ENCODE peak calls at places on chromosome 9, in four cellular contexts. P, U, M and X are unnamed samples.

GRCh38 chr9:97831843-97832636 is 21.0 kb upstream of the FOXE1 start:
- DNase-seq in P (peak), U (no peak), M (no peak), X (no peak)

GRCh38 chr9:11194249-11194648 is 581.4 kb upstream of the PTPRD start:
- DNase-seq in P (no peak), U (no peak), M (no peak), X (no peak)

GRCh38 chr9:13689925-13690324 is 410.4 kb upstream of the MPDZ start:
- DNase-seq in P (peak), U (no peak), M (no peak), X (no peak)

GRCh38 chr9:36194326-36195000 is 3.7 kb downstream of the CLTA start:
- DNase-seq in P (peak), U (no peak), M (peak), X (no peak)

GRCh38 chr9:121851641-121852091 is 200.2 kb downstream of the DAB2IP start:
- DNase-seq in P (no peak), U (no peak), M (no peak), X (no peak)

GRCh38 chr9:138096192-138096845 is 218.7 kb downstream of the CACNA1B start:
- DNase-seq in P (no peak), U (no peak), M (no peak), X (no peak)

GRCh38 chr9:88018101-88018500 is 43.8 kb upstream of the CDK20 start:
- DNase-seq in P (no peak), U (no peak), M (no peak), X (no peak)

GRCh38 chr9:132795511-132796303 is 82.4 kb downstream of the AK8 start:
- DNase-seq in P (no peak), U (no peak), M (no peak), X (no peak)

GRCh38 chr9:89722712-89723111 is 117.9 kb downstream of the GADD45G start:
- DNase-seq in P (no peak), U (no peak), M (no peak), X (no peak)

GRCh38 chr9:93680445-93681315 is 104.3 kb downstream of the PHF2 start:
- DNase-seq in P (no peak), U (peak), M (no peak), X (peak)
- TF ChIP-seq CTCF in P (peak), U (no peak), M (no peak), X (no peak)

DNA sequence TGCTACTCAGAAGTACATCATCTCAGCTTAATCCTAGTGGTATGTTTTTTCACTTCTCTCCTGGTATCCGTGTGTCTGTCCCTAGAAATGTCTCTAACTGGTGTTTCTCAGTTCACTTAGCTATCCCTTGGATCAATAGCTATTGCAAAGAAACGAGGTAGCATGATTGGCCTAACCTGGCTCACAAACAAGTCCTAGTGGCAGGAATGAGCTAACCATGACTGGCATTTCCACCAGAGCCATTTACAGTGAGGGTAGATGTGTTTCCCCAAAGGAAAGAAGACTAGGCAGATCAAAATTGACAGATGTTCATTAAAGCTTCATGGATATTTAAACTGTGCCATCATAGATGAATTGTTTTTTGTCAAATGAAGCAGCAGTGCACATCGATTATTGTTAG is 82.5 kb downstream of the PALM2AKAP2 start:
- DNase-seq in P (no peak), U (no peak), M (no peak), X (no peak)
- TF ChIP-seq CTCF in P (no peak), U (no peak), M (no peak), X (no peak)

DNA sequence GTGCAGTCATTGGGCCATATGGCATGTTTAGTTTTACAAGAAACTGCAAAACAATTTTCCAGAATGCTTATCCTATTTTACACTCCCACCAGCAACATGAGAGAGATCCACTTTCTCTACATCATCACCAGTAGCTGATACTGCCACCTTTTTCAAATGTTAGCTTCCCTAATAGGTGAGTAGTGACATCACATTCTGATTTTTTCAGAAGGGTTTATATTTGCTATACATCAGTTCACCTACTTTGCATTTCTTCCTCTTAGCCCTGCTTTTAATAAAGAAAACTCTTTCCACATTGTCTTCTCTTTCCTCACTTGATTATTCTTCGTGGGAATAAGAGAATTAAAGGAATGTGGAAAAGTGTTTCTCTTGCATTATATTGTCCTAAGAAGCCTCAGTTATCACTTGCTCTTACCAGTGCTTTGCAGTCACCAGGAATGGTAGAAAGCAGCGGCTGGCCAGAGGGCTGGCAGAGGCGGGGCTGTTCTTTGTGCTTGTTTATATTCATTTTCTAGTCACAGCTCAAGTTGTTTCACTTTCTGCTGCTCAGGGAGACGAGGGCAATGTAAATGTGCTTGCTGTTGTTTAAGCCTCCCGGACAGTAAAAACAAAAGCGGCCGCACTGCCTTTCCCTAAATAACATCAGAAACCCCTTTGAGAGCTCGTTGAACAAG is 164.8 kb downstream of the HSD17B3 start:
- DNase-seq in P (peak), U (no peak), M (peak), X (no peak)
- TF ChIP-seq CTCF in P (no peak), U (no peak), M (no peak), X (no peak)

GRCh38 chr9:7591501-7591900 is 208.1 kb downstream of the DMAC1 start:
- DNase-seq in P (no peak), U (no peak), M (no peak), X (no peak)
- TF ChIP-seq CTCF in P (no peak), U (no peak), M (no peak), X (no peak)

GRCh38 chr9:114592356-114592755 is 4.8 kb downstream of the ATP6V1G1 start:
- DNase-seq in P (peak), U (no peak), M (peak), X (no peak)
- TF ChIP-seq CTCF in P (peak), U (no peak), M (peak), X (no peak)

GRCh38 chr9:92140074-92140753 is 25.0 kb upstream of the SPTLC1 start:
- DNase-seq in P (peak), U (peak), M (peak), X (peak)
- TF ChIP-seq CTCF in P (peak), U (peak), M (peak), X (peak)

DNA sequence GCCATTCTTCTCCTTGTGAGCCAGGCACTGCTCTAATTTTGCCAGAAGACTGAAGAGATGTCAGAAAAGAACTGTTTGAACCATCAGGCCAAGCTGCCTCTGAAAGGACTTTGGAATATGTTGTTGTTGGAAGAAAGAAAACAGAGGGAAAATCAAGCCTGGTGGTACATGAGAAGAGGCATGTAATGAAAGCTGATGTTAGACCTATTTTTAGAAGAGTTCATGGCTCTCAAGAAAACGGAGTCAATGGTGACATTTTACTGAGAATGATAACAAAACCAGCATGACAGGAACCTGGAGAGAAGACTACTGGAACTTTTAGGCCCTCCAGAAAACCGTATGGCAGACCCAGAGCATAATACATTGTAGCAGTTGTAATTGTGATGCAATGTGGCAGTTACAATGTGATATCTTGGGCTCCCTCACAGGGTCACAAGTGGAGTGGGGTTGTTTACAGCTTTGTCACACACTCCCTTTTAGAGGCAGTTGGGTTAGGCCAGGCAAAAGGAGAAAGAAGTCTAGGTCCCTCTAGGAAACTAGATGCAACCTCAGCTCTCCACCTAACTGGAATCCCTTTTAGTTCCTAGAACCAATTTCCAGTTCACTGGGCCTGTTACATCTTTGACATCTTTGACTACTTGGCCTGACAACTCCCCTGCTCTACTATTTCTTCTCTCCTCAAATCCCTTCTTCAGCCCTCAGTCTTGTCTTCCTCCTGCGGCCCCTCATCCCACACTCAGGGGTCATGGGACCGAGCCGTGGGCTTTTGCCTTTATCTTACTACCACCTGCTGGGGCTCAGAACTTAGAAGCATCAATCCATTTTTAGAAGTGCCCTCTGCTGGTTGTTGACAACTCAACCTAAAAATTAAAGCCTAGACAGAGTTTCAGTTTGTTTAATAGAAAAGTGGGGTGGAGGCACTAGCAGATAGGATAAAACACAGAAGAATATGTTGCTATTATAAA is 61.2 kb upstream of the JAK2 start:
- DNase-seq in P (peak), U (no peak), M (peak), X (no peak)
- TF ChIP-seq CTCF in P (peak), U (no peak), M (peak), X (no peak)

DNA sequence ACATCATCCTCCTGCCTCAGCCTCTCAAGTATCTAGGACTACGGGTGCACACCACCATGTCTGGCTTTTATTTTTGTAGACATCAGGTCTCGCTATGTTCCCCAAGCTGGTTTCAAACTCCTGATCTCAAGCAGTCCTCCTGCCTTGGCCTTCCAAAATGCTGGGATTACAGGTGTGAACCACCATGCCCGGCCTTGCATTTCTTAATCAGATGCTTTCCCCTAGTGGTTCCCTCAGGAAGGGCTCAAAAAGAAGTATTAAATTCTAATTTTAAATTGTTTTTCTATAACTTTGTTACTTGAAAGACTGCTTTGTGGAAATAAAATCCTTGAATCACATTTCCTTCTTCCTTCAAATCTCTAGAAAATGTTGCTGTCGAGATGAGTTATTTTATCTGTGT is 79.5 kb upstream of the ROR2 start:
- DNase-seq in P (no peak), U (no peak), M (no peak), X (no peak)
- TF ChIP-seq CTCF in P (peak), U (peak), M (peak), X (no peak)